ENCODE peak calls at places on chromosome 4, in five cellular contexts. V, W, M, E and F are unnamed samples.

GRCh38 chr4:164937576-164938270 is 39.7 kb downstream of the TRIM61 start:
- DNase-seq in V (no peak), E (no peak), M (peak), W (no peak), F (peak)

GRCh38 chr4:7364979-7365378 is 69.8 kb downstream of the PSAPL1 start:
- DNase-seq in W (no peak), E (no peak), V (peak), M (no peak), F (no peak)

GRCh38 chr4:109444182-109444844 is 10.7 kb downstream of the SEC24B start:
- DNase-seq in E (no peak), V (no peak), W (no peak), M (no peak), F (no peak)

GRCh38 chr4:39655866-39656265 is 17.2 kb upstream of the SMIM14 start:
- DNase-seq in M (no peak), V (no peak), E (no peak), W (no peak), F (no peak)

GRCh38 chr4:86043755-86044592 is 315.9 kb downstream of the MAPK10 start:
- DNase-seq in E (no peak), V (peak), W (no peak), M (peak), F (no peak)

GRCh38 chr4:113584407-113585150 is 177.0 kb downstream of the CAMK2D start:
- DNase-seq in E (peak), W (no peak), V (no peak), M (no peak), F (no peak)

GRCh38 chr4:41881931-41882621 is 53.2 kb upstream of the TMEM33 start:
- DNase-seq in M (no peak), V (peak), W (no peak), E (no peak), F (no peak)

GRCh38 chr4:169315530-169316306 is 45.0 kb upstream of the SH3RF1 start:
- DNase-seq in W (no peak), M (no peak), E (no peak), V (peak), F (no peak)

GRCh38 chr4:22607382-22607781 is 85.4 kb upstream of the GBA3 start:
- DNase-seq in M (peak), E (peak), V (peak), W (peak), F (peak)

GRCh38 chr4:98749206-98749605 is 90.8 kb upstream of the TSPAN5 start:
- DNase-seq in E (no peak), M (no peak), V (no peak), W (no peak), F (no peak)

GRCh38 chr4:978957-979701 is 5.8 kb upstream of the DGKQ start:
- DNase-seq in V (no peak), E (no peak), W (no peak), M (no peak), F (no peak)

GRCh38 chr4:39205000-39205399 is 22.7 kb downstream of the WDR19 start:
- DNase-seq in M (no peak), V (no peak), W (no peak), E (no peak), F (no peak)

GRCh38 chr4:166635367-166635766 is 598.9 kb downstream of the SPOCK3 start:
- DNase-seq in W (no peak), M (no peak), E (no peak), V (no peak), F (no peak)

GRCh38 chr4:22463179-22463578 is 52.7 kb downstream of the ADGRA3 start:
- DNase-seq in E (no peak), V (no peak), W (no peak), M (no peak), F (no peak)

GRCh38 chr4:110622841-110623709 is at the start of gene PITX2:
- DNase-seq in E (peak), V (peak), W (peak), M (peak), F (peak)

GRCh38 chr4:78876568-78877320 is 62.5 kb downstream of the PAQR3 start:
- DNase-seq in E (no peak), V (no peak), M (no peak), W (no peak), F (no peak)

GRCh38 chr4:99157478-99157935 is 13.4 kb upstream of the ADH4 start:
- DNase-seq in E (no peak), V (no peak), W (no peak), M (no peak), F (no peak)

GRCh38 chr4:90317785-90318184 is 190.6 kb downstream of the CCSER1 start:
- DNase-seq in V (no peak), W (no peak), E (no peak), M (no peak), F (no peak)

GRCh38 chr4:24063771-24064170 is 173.9 kb upstream of the PPARGC1A start:
- DNase-seq in V (peak), M (no peak), W (no peak), E (no peak), F (no peak)

GRCh38 chr4:92864176-92864575 is 560.4 kb downstream of the GRID2 start:
- DNase-seq in V (no peak), M (no peak), E (no peak), W (no peak), F (no peak)

GRCh38 chr4:139656614-139657486 is 8.8 kb upstream of the MGST2 start:
- DNase-seq in V (peak), W (no peak), E (peak), M (peak), F (peak)

GRCh38 chr4:18842431-18842830 is 820.9 kb upstream of the LCORL start:
- DNase-seq in V (no peak), M (no peak), W (no peak), E (no peak), F (no peak)

GRCh38 chr4:80307183-80307735 is 28.3 kb upstream of the CFAP299 start:
- DNase-seq in V (peak), M (no peak), W (no peak), E (no peak), F (no peak)

GRCh38 chr4:113881256-113881655 is 98.2 kb downstream of the ARSJ start:
- DNase-seq in E (no peak), V (no peak), W (no peak), M (no peak), F (no peak)

GRCh38 chr4:169383724-169384123 is 113.0 kb upstream of the SH3RF1 start:
- DNase-seq in V (no peak), M (no peak), E (no peak), W (no peak), F (no peak)

GRCh38 chr4:85748654-85749053 is 273.7 kb downstream of the ARHGAP24 start:
- DNase-seq in M (no peak), V (no peak), E (no peak), W (no peak), F (no peak)

GRCh38 chr4:138835833-138836521 is 179.6 kb upstream of the NOCT start:
- DNase-seq in V (peak), W (no peak), M (peak), E (peak), F (peak)

GRCh38 chr4:106062452-106062875 is 167.2 kb downstream of the NPNT start:
- DNase-seq in M (no peak), V (no peak), E (no peak), W (no peak), F (no peak)

GRCh38 chr4:78661923-78662521 is 110.5 kb downstream of the ANXA3 start:
- DNase-seq in M (peak), V (peak), W (no peak), E (no peak), F (no peak)

GRCh38 chr4:93809773-93810172 is 18.8 kb upstream of the ATOH1 start:
- DNase-seq in M (peak), E (peak), W (no peak), V (no peak), F (no peak)

GRCh38 chr4:105240037-105240436 is 93.4 kb downstream of the TET2 start:
- DNase-seq in M (no peak), E (no peak), W (no peak), V (no peak), F (no peak)

GRCh38 chr4:154559141-154559841 is 3.5 kb upstream of the FGB start:
- DNase-seq in W (no peak), M (peak), V (no peak), E (no peak), F (no peak)